ENCODE peak calls at places on chromosomes 12 and 14, in six cellular contexts. P, F, B, W, O and R are unnamed samples.
A peak's percentile ranks its signal among the peaks of the same experiment; 100 is the strongest.

GRCh38 chr12:49578471-49579112 is 10.7 kb upstream of the MCRS1 start:
- DNase-seq in W (no peak), O (no peak), F (no peak), B (no peak), P (no peak), R (no peak)

GRCh38 chr12:48069253-48069652 is 36.6 kb downstream of the SENP1 start:
- DNase-seq in P (no peak), B (no peak), W (no peak), O (no peak), F (no peak), R (no peak)

GRCh38 chr14:81565441-81566290 is 32.0 kb upstream of the SEL1L start:
- DNase-seq in B (no peak), O (no peak), F (no peak), W (peak; percentile 38), P (no peak), R (peak; percentile 20)

GRCh38 chr14:100802766-100803693 is 22.9 kb upstream of the MEG3 start:
- DNase-seq in B (no peak), F (no peak), W (no peak), P (peak; percentile 46), O (no peak), R (no peak)

GRCh38 chr12:28024231-28024995 is 51.9 kb upstream of the PTHLH start:
- DNase-seq in O (no peak), W (no peak), B (no peak), F (no peak), P (no peak), R (no peak)

GRCh38 chr12:11906284-11906935 is 164.3 kb upstream of the BCL2L14 start:
- DNase-seq in O (no peak), P (no peak), F (no peak), B (no peak), W (no peak), R (no peak)

GRCh38 chr12:91852646-91853045 is 293.0 kb downstream of the BTG1 start:
- DNase-seq in B (no peak), O (no peak), W (no peak), F (no peak), P (no peak), R (no peak)

GRCh38 chr14:68307769-68308168 is 485.1 kb downstream of the ZFP36L1 start:
- DNase-seq in P (no peak), O (no peak), W (no peak), F (no peak), B (no peak), R (no peak)

GRCh38 chr12:47078733-47079364 is 572 bp upstream of the PCED1B start:
- DNase-seq in B (no peak), P (no peak), O (no peak), F (no peak), W (peak; percentile 58), R (peak; percentile 21)

GRCh38 chr12:88781909-88782308 is 201.6 kb upstream of the KITLG start:
- DNase-seq in P (no peak), F (no peak), B (no peak), O (no peak), W (no peak), R (no peak)

GRCh38 chr14:101876539-101876938 is 87.8 kb upstream of the DYNC1H1 start:
- DNase-seq in O (peak; percentile 73), W (peak; percentile 69), B (peak; percentile 86), F (peak; percentile 56), P (peak; percentile 41), R (peak; percentile 87)

GRCh38 chr14:37232907-37233481 is 35.3 kb downstream of the MIPOL1 start:
- DNase-seq in W (no peak), P (no peak), O (no peak), B (no peak), F (no peak), R (no peak)

GRCh38 chr12:116067892-116068291 is 209.6 kb downstream of the MED13L start:
- DNase-seq in O (no peak), B (no peak), F (no peak), W (no peak), P (no peak), R (no peak)

GRCh38 chr14:79417961-79418360 is 793.3 kb downstream of the DIO2 start:
- DNase-seq in W (no peak), O (no peak), P (no peak), F (no peak), B (no peak), R (no peak)
- H3K9me3 ChIP-seq in W (no peaks in the 10 kb centered on the region), O (no peaks in the 10 kb centered on the region), P (no peaks in the 10 kb centered on the region), F (no peaks in the 10 kb centered on the region), B (no peaks in the 10 kb centered on the region), R (no peaks in the 10 kb centered on the region)

GRCh38 chr12:111954974-111955373 is 58.0 kb downstream of the TMEM116 start:
- DNase-seq in B (no peak), W (no peak), F (no peak), P (no peak), O (no peak), R (no peak)

GRCh38 chr12:111953455-111953854 is 59.5 kb downstream of the TMEM116 start:
- DNase-seq in F (no peak), O (no peak), W (no peak), B (no peak), P (no peak), R (no peak)
- H3K9me3 ChIP-seq in F (peaks cover 7% of the 10 kb centered on the region), O (peaks cover 7% of the 10 kb centered on the region), W (no peaks in the 10 kb centered on the region), B (no peaks in the 10 kb centered on the region), P (no peaks in the 10 kb centered on the region), R (peaks cover 4% of the 10 kb centered on the region)

GRCh38 chr12:130335517-130336392 is 1.9 kb upstream of the PIWIL1 start:
- DNase-seq in O (no peak), W (no peak), P (no peak), B (no peak), F (no peak), R (no peak)

GRCh38 chr12:130331146-130331545 is 6.5 kb upstream of the PIWIL1 start:
- DNase-seq in W (no peak), B (no peak), F (no peak), O (no peak), P (no peak), R (no peak)

GRCh38 chr12:130334399-130334798 is 3.3 kb upstream of the PIWIL1 start:
- DNase-seq in O (no peak), F (no peak), W (no peak), P (no peak), B (no peak), R (no peak)

GRCh38 chr12:130334937-130335336 is 2.8 kb upstream of the PIWIL1 start:
- DNase-seq in W (no peak), O (no peak), B (no peak), F (no peak), P (no peak), R (no peak)

GRCh38 chr12:130333341-130333740 is 4.3 kb upstream of the PIWIL1 start:
- DNase-seq in F (no peak), O (no peak), W (no peak), P (no peak), B (no peak), R (no peak)
- H3K9me3 ChIP-seq in F (no peaks in the 10 kb centered on the region), O (no peaks in the 10 kb centered on the region), W (no peaks in the 10 kb centered on the region), P (no peaks in the 10 kb centered on the region), B (no peaks in the 10 kb centered on the region), R (no peaks in the 10 kb centered on the region)

GRCh38 chr14:85332401-85332800 is 197.5 kb upstream of the FLRT2 start:
- DNase-seq in P (no peak), O (no peak), B (no peak), F (no peak), W (no peak), R (no peak)

GRCh38 chr14:85334316-85334715 is 195.6 kb upstream of the FLRT2 start:
- DNase-seq in B (no peak), W (no peak), O (no peak), P (no peak), F (no peak), R (no peak)

GRCh38 chr14:85336257-85336656 is 193.7 kb upstream of the FLRT2 start:
- DNase-seq in P (no peak), B (no peak), W (no peak), F (no peak), O (no peak), R (no peak)

GRCh38 chr14:85333313-85333712 is 196.6 kb upstream of the FLRT2 start:
- DNase-seq in W (no peak), P (peak; percentile 16), O (no peak), B (no peak), F (peak; percentile 30), R (no peak)

DNA sequence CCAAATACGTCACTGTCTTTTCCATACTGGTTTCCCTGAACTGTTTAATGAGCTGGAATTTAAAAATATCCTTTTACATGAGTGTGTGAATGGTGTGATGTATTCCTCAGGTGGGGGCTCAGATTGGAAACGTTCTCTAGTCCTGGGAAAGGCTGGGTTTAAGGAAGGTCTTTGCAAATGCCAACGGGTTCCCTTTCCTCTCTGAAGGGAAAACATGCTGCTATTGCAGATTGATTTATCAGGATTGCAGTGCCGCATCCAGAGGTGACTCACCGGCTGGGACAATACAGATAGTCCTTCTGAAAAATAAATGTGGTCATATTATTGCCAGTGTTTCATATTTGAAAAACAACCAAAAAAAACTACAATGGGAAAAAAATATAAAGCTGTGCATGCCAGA is 193.1 kb upstream of the FLRT2 start:
- DNase-seq in O (no peak), B (no peak), P (peak; percentile 2), F (no peak), W (no peak), R (no peak)
- H3K9me3 ChIP-seq in O (no peaks in the 10 kb centered on the region), B (no peaks in the 10 kb centered on the region), P (no peaks in the 10 kb centered on the region), F (no peaks in the 10 kb centered on the region), W (no peaks in the 10 kb centered on the region), R (no peaks in the 10 kb centered on the region)

DNA sequence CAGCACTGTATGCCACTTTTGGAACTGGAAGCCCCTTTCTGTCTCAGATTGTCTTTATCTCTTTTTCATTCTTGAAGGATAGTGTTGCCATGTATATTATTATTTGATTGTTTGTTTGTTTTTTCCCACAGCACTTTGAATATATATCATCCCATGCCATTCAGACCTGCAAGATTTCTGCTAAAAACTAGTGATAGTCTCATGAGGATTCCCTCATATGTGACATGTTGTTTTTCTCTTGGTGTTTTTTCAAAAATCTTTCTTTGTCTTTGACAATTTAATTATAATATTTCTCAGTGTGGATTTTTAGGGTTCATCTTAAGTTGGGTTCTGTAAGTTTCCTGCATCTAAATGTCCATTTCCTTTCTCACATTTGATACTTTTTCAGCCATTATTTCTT is 36.8 kb upstream of the SCAF11 start:
- DNase-seq in P (no peak), F (no peak), O (no peak), W (no peak), B (no peak), R (no peak)
- H3K9me3 ChIP-seq in P (peaks cover 22% of the 10 kb centered on the region), F (peaks cover 19% of the 10 kb centered on the region), O (peaks cover 7% of the 10 kb centered on the region), W (no peaks in the 10 kb centered on the region), B (peaks cover 24% of the 10 kb centered on the region), R (no peaks in the 10 kb centered on the region)